ENCODE peak calls at places on chromosomes 6 and 20, in five cellular contexts. Q, G, C, Z and L are unnamed samples.

GRCh38 chr6:117976030-117976651 is 69.1 kb downstream of the SLC35F1 start:
- DNase-seq in Q (peak; percentile 10), G (peak; percentile 25), C (peak; percentile 8), Z (peak; percentile 20), L (peak; percentile 25)

GRCh38 chr20:42005211-42005610 is 387.0 kb upstream of the CHD6 start:
- DNase-seq in Q (no peak), G (no peak), C (no peak), Z (no peak), L (no peak)

GRCh38 chr20:10848810-10849370 is 175.1 kb upstream of the JAG1 start:
- DNase-seq in Q (no peak), G (no peak), C (no peak), Z (no peak), L (no peak)

GRCh38 chr6:170266061-170266825 is 24.6 kb downstream of the DLL1 start:
- DNase-seq in Q (no peak), G (no peak), C (no peak), Z (no peak), L (no peak)

GRCh38 chr6:111750753-111751684 is 122.2 kb downstream of the FYN start:
- DNase-seq in Q (no peak), G (peak; percentile 67), C (no peak), Z (no peak), L (no peak)

GRCh38 chr20:6632187-6632586 is 135.3 kb upstream of the BMP2 start:
- DNase-seq in Q (no peak), G (no peak), C (peak; percentile 48), Z (no peak), L (no peak)

GRCh38 chr6:160520043-160520904 is 143.8 kb downstream of the LPA start:
- DNase-seq in Q (no peak), G (peak; percentile 85), C (peak; percentile 6), Z (peak; percentile 84), L (peak; percentile 22)

GRCh38 chr20:41476013-41476441 is 109.4 kb upstream of the EMILIN3 start:
- DNase-seq in Q (peak; percentile 74), G (no peak), C (peak; percentile 54), Z (no peak), L (no peak)

GRCh38 chr20:63090052-63090451 is 83.3 kb upstream of the BHLHE23 start:
- DNase-seq in Q (no peak), G (no peak), C (no peak), Z (no peak), L (no peak)

GRCh38 chr6:156953478-156954146 is 176.4 kb downstream of the ARID1B start:
- DNase-seq in Q (peak; percentile 73), G (no peak), C (peak; percentile 81), Z (peak; percentile 73), L (peak; percentile 92)

GRCh38 chr20:6402026-6402425 is 279.2 kb upstream of the FERMT1 start:
- DNase-seq in Q (no peak), G (no peak), C (no peak), Z (no peak), L (no peak)

GRCh38 chr6:42239333-42239732 is 21.7 kb upstream of the MRPS10 start:
- DNase-seq in Q (peak; percentile 36), G (no peak), C (no peak), Z (no peak), L (no peak)

GRCh38 chr20:58246346-58246745 is 17.9 kb upstream of the ANKRD60 start:
- DNase-seq in Q (no peak), G (no peak), C (no peak), Z (no peak), L (no peak)